ENCODE peak calls at places on chromosome X, in four cellular contexts. H, F, T and A are unnamed samples. For H3K4me1, the result is how much of the 10 kb centered on the place peaks cover.

GRCh38 chrX:136147320-136147901 is at the start of gene FHL1:
- DNase-seq in H (peak), F (no peak), T (no peak), A (no peak)

GRCh38 chrX:24026403-24026801 is 584 bp downstream of the KLHL15 start:
- DNase-seq in H (peak), F (no peak), T (no peak), A (no peak)

GRCh38 chrX:139287155-139287924 is 243.2 kb upstream of the F9 start:
- DNase-seq in H (no peak), F (peak), T (no peak), A (no peak)

GRCh38 chrX:1244164-1245076 is 24.2 kb upstream of the CSF2RA start:
- DNase-seq in H (peak), F (no peak), T (no peak), A (no peak)

GRCh38 chrX:149630681-149631292 is 805 bp downstream of the TMEM185A start:
- DNase-seq in H (peak), F (peak), T (no peak), A (no peak)

GRCh38 chrX:132748268-132748667 is 210.2 kb downstream of the HS6ST2 start:
- DNase-seq in H (no peak), F (no peak), T (no peak), A (no peak)

GRCh38 chrX:118329179-118329578 is 16.7 kb upstream of the WDR44 start:
- DNase-seq in H (peak), F (no peak), T (no peak), A (no peak)

GRCh38 chrX:17732138-17732783 is 5.0 kb upstream of the SCML1 start:
- DNase-seq in H (no peak), F (no peak), T (no peak), A (no peak)

GRCh38 chrX:133923548-133923947 is 61.8 kb downstream of the GPC3 start:
- DNase-seq in H (no peak), F (no peak), T (no peak), A (no peak)

GRCh38 chrX:17596051-17596450 is 141.2 kb upstream of the SCML1 start:
- DNase-seq in H (no peak), F (no peak), T (no peak), A (no peak)

GRCh38 chrX:136271300-136271699 is 20.1 kb upstream of the MAP7D3 start:
- DNase-seq in H (no peak), F (no peak), T (no peak), A (no peak)

GRCh38 chrX:10163031-10163430 is 6.3 kb downstream of the CLCN4 start:
- DNase-seq in H (no peak), F (no peak), T (no peak), A (no peak)
- H3K4me1 ChIP-seq in H (under half), F (under half), T (under half), A (under half)

DNA sequence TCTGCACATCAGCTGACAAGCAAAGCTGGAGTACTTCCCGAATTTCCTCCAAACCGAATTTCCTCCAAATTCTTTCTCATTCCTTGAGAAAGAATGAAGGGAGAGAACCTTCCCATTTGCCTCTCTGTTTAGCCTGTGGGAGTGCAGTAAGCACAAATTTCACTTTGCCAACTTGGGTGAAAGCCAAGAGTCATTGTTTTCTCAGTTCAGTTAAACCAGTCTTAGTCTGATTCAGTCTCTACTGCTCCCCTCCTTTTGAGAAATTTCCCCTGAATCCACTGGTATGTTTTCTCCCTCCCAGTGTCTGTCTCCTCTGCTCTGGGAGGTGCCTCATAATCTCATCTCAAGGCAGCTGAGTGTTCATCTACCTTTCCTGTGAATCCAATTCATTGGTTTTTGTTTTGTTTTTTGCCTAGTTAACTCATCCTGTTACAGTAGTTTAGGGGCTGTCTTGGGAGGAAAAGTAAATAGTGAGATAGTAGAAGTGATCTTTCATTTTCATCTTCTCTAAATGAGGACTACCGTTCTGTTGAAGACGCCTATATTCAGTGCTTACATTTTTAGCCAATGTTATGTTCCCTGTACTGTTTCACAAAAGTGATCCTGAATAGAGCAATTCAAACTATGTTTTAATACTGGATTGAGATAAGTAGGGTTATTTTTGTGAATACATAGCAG is 49.0 kb downstream of the SYTL5 start:
- DNase-seq in H (no peak), F (no peak), T (peak), A (no peak)
- TF ChIP-seq ZBTB33 in H (no peak), F (no peak), T (no peak), A (no peak)

GRCh38 chrX:120453985-120454384 is 15.1 kb downstream of the LAMP2 start:
- DNase-seq in H (peak), F (no peak), T (no peak), A (no peak)
- TF ChIP-seq ZNF274 in H (no peak), F (no peak), T (no peak), A (no peak)

DNA sequence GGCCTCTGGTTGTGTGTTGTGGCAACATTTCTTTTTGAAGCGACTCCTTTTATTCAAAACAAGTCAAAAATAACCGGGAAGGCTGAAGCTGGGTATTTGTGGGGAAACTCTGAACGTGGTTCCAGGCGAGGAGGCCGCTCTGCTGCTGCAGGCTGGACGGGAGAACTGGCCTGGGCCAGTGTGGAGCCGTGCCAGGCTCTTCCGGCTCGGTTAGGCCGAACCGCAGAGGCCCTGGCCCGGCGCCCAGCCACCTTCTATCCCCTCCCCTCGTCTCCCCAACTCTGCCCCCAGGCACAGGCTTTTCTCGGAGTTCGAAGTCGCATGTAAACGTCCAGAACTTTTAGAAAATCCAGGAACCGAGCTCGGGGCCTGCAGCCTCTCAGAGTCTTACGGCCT is 2.4 kb upstream of the BCOR start:
- DNase-seq in H (peak), F (no peak), T (no peak), A (no peak)
- H3K4me1 ChIP-seq in H (under half), F (under half), T (under half), A (under half)